ENCODE peak calls at places on chromosomes 16 and 17, in six cellular contexts. T is astrocyte of the spinal cord; U is heart right ventricle; D is lower lobe of right lung; A is dorsolateral prefrontal cortex; X is CD8-positive, alpha-beta T cell. J is an unnamed sample.
A peak's percentile ranks its signal among the peaks of the same experiment; 100 is the strongest.

GRCh38 chr16:23976091-23977001 is 140.6 kb downstream of the PRKCB start:
- DNase-seq in T (no peak), X (no peak), U (no peak), A (no peak), D (no peak), J (no peak)

GRCh38 chr17:2957631-2958286 is 105.6 kb downstream of the OR1D5 start:
- DNase-seq in U (no peak), T (peak; percentile 19), A (no peak), D (no peak), X (no peak), J (no peak)

GRCh38 chr16:2386990-2387389 is 42.3 kb upstream of the CCNF start:
- DNase-seq in A (no peak), D (no peak), X (no peak), T (no peak), U (no peak), J (no peak)

GRCh38 chr17:45293413-45294211 is 23.2 kb downstream of the MAP3K14 start:
- DNase-seq in T (peak; percentile 91), X (no peak), A (peak; percentile 76), D (peak; percentile 79), U (peak; percentile 74), J (no peak)

GRCh38 chr17:79987187-79987889 is 48.3 kb downstream of the TBC1D16 start:
- DNase-seq in U (no peak), D (peak; percentile 28), T (peak; percentile 22), X (no peak), A (no peak), J (no peak)

GRCh38 chr17:31174215-31174614 is 79.4 kb downstream of the NF1 start:
- DNase-seq in U (no peak), X (no peak), T (no peak), A (no peak), D (no peak), J (no peak)

GRCh38 chr16:67286441-67287235 is 7.3 kb downstream of the PLEKHG4 start:
- DNase-seq in T (no peak), D (no peak), U (no peak), A (no peak), X (no peak), J (no peak)

GRCh38 chr17:83086197-83086880 is 6.9 kb downstream of the METRNL start:
- DNase-seq in T (peak; percentile 32), U (no peak), D (no peak), A (no peak), X (no peak), J (no peak)

GRCh38 chr16:88509749-88510069 is 56.6 kb downstream of the ZFPM1 start:
- DNase-seq in A (no peak), X (no peak), D (no peak), U (no peak), T (no peak), J (no peak)

GRCh38 chr16:23286131-23286532 is 16.0 kb upstream of the SCNN1B start:
- DNase-seq in A (no peak), U (no peak), X (no peak), T (peak; percentile 12), D (no peak), J (peak; percentile 9)

GRCh38 chr16:58495861-58496331 is 4.0 kb upstream of the NDRG4 start:
- DNase-seq in D (no peak), T (no peak), A (no peak), U (no peak), X (no peak), J (no peak)

GRCh38 chr17:73657473-73658116 is 13.3 kb upstream of the SDK2 start:
- DNase-seq in D (peak; percentile 74), T (no peak), X (no peak), A (no peak), U (peak; percentile 63), J (no peak)

GRCh38 chr17:80427366-80428282 is 12.7 kb downstream of the ENDOV start:
- DNase-seq in A (no peak), D (no peak), T (no peak), U (no peak), X (no peak), J (no peak)

GRCh38 chr16:48611329-48612137 is 1.6 kb upstream of the N4BP1 start:
- DNase-seq in U (no peak), T (no peak), D (peak; percentile 67), X (peak; percentile 57), A (no peak), J (no peak)

GRCh38 chr17:71709974-71710373 is 410.8 kb upstream of the SOX9 start:
- DNase-seq in D (no peak), U (no peak), T (peak; percentile 14), X (no peak), A (no peak), J (peak; percentile 46)

GRCh38 chr17:61556224-61557188 is 34.5 kb downstream of the NACA2 start:
- DNase-seq in D (no peak), X (no peak), U (no peak), T (peak; percentile 15), A (no peak), J (no peak)

GRCh38 chr17:59972778-59973177 is 8.2 kb upstream of the RNFT1 start:
- DNase-seq in A (no peak), U (no peak), X (no peak), D (no peak), T (peak; percentile 4), J (no peak)

GRCh38 chr16:4370570-4371480 is 823 bp upstream of the VASN start:
- DNase-seq in U (peak; percentile 79), T (peak; percentile 67), X (no peak), D (peak; percentile 69), A (no peak), J (no peak)

GRCh38 chr16:81502396-81503060 is 57.9 kb downstream of the CMIP start:
- DNase-seq in X (no peak), A (no peak), U (no peak), T (no peak), D (no peak), J (no peak)

GRCh38 chr17:50558581-50558954 is 1.9 kb upstream of the CACNA1G start:
- DNase-seq in D (no peak), T (no peak), X (no peak), A (no peak), U (no peak), J (no peak)
- TF ChIP-seq CTCF in D (no peak), T (no peak), X (no peak), A (no peak), U (no peak), J (no peak)

GRCh38 chr17:35051579-35052239 is 11.8 kb downstream of the RFFL start:
- DNase-seq in X (no peak), U (no peak), A (no peak), T (peak; percentile 78), D (no peak), J (peak; percentile 7)
- H3K4me3 ChIP-seq in X (peak overlapping the region; percentile 18), U (no peak overlapping the region), A (no peak overlapping the region), T (no peak overlapping the region), D (no peak overlapping the region), J (no peak overlapping the region)

GRCh38 chr16:979859-980594 is 1.5 kb upstream of the SOX8 start:
- DNase-seq in T (no peak), U (no peak), A (no peak), X (no peak), D (no peak), J (no peak)
- TF ChIP-seq CTCF in T (no peak), U (no peak), A (no peak), X (no peak), D (no peak), J (no peak)

GRCh38 chr17:48718162-48718780 is 4.0 kb downstream of the PRAC1 start:
- DNase-seq in A (no peak), T (no peak), X (no peak), D (no peak), U (no peak), J (no peak)

GRCh38 chr17:48719642-48720262 is 2.6 kb downstream of the PRAC1 start:
- DNase-seq in T (no peak), D (no peak), X (no peak), U (no peak), A (no peak), J (no peak)

GRCh38 chr17:48715496-48716399 is 6.6 kb downstream of the PRAC1 start:
- DNase-seq in A (no peak), X (no peak), U (no peak), D (no peak), T (no peak), J (no peak)

GRCh38 chr17:48718781-48719641 is 3.3 kb downstream of the PRAC1 start:
- DNase-seq in T (no peak), X (no peak), U (no peak), D (no peak), A (no peak), J (no peak)

GRCh38 chr17:48717367-48718161 is 4.8 kb downstream of the PRAC1 start:
- DNase-seq in A (no peak), X (no peak), D (no peak), T (no peak), U (no peak), J (no peak)
- H3K4me3 ChIP-seq in A (no peak overlapping the region), X (no peak overlapping the region), D (no peak overlapping the region), T (no peak overlapping the region), U (no peak overlapping the region), J (no peak overlapping the region)

DNA sequence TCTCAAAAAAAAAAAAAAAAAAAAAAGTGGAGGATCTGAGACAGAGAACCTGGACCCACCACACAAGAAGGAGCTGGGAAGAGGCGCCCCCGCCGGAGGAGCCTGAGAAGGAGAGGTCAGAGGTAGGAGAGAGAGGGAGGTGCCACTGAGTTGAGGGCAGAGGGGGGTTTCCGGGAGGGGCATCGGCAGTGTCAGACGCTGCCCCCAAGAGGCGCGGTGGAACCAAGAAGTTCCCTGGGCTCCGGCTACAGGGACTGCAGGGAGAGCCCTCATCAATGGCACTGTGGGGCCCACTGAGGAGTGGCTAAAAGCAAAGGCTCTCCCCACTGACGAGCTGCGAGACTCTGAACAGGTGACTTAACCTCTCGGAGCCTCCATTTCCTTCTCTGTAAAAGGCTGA is 4.2 kb downstream of the CCDC42 start:
- DNase-seq in D (no peak), X (peak; percentile 51), A (no peak), U (no peak), T (no peak), J (no peak)
- TF ChIP-seq CTCF in D (no peak), X (no peak), A (no peak), U (no peak), T (no peak), J (no peak)

GRCh38 chr16:79928142-79928735 is 327.7 kb upstream of the MAF start:
- DNase-seq in T (no peak), X (no peak), U (no peak), D (no peak), A (no peak), J (no peak)
- H3K4me3 ChIP-seq in T (no peak overlapping the region), X (no peak overlapping the region), U (no peak overlapping the region), D (no peak overlapping the region), A (no peak overlapping the region), J (no peak overlapping the region)

GRCh38 chr17:77843878-77844260 is 114.6 kb upstream of the TNRC6C start:
- DNase-seq in X (no peak), D (no peak), T (no peak), A (no peak), U (no peak), J (no peak)
- TF ChIP-seq CTCF in X (no peak), D (no peak), T (no peak), A (no peak), U (no peak), J (no peak)